ENCODE peak calls at places on chromosome 20, in ten cellular contexts. Z is NAMALWA, C is non-pigmented ciliary epithelial cell, U is NCI-H1694 treated with DMSO at 0.1 percent for 48 hours, K is B cell, A is NCI-H1417, D is activated gamma-delta T cell, S is mucosa of gallbladder, B is NCI-H460, P is aorta. J is an unnamed sample.

GRCh38 chr20:10790013-10790412 is 116.2 kb upstream of the JAG1 start:
- DNase-seq in P (no peak), Z (no peak), D (no peak), U (no peak), K (no peak), C (no peak), A (peak; percentile 16), B (no peak), S (no peak), J (no peak)

GRCh38 chr20:35010405-35011192 is 54.9 kb downstream of the MYH7B start:
- DNase-seq in A (no peak), S (no peak), K (no peak), C (no peak), D (no peak), B (no peak), U (no peak), P (peak; percentile 30), Z (no peak), J (no peak)

GRCh38 chr20:17571967-17572638 is 2.2 kb downstream of the DSTN start:
- DNase-seq in Z (peak; percentile 38), U (no peak), A (no peak), C (no peak), K (no peak), B (no peak), S (no peak), P (no peak), D (no peak), J (no peak)

GRCh38 chr20:8545212-8545611 is 413.1 kb downstream of the PLCB1 start:
- DNase-seq in P (no peak), Z (no peak), K (no peak), S (no peak), B (no peak), C (no peak), D (no peak), A (no peak), U (no peak), J (no peak)

GRCh38 chr20:31837896-31838397 is 7.5 kb downstream of the FOXS1 start:
- DNase-seq in U (no peak), Z (no peak), K (no peak), C (no peak), A (no peak), D (no peak), B (no peak), S (no peak), P (no peak), J (no peak)

GRCh38 chr20:59004763-59005522 is 2.1 kb downstream of the CTSZ start:
- DNase-seq in S (peak; percentile 54), K (peak; percentile 97), P (peak; percentile 79), C (no peak), A (no peak), U (no peak), B (no peak), D (no peak), Z (peak; percentile 93), J (peak; percentile 87)

GRCh38 chr20:63241272-63241671 is 5.6 kb downstream of the BIRC7 start:
- DNase-seq in Z (no peak), K (no peak), P (no peak), U (no peak), A (no peak), D (no peak), S (no peak), C (no peak), B (no peak), J (no peak)

GRCh38 chr20:36085686-36086267 is 68.8 kb upstream of the EPB41L1 start:
- DNase-seq in C (peak; percentile 17), Z (no peak), U (no peak), K (no peak), P (no peak), B (peak; percentile 30), D (no peak), S (peak; percentile 82), A (no peak), J (no peak)

GRCh38 chr20:63974402-63975200 is 4.8 kb downstream of the SAMD10 start:
- DNase-seq in Z (peak; percentile 2), C (no peak), S (no peak), P (no peak), B (no peak), U (no peak), A (peak; percentile 96), D (no peak), K (no peak), J (no peak)

GRCh38 chr20:46749164-46749563 is 39.7 kb downstream of the SLC2A10 start:
- DNase-seq in Z (no peak), U (no peak), C (no peak), K (no peak), B (no peak), S (no peak), D (no peak), P (no peak), A (no peak), J (no peak)

GRCh38 chr20:59745201-59745600 is 140.9 kb downstream of the PHACTR3 start:
- DNase-seq in U (no peak), Z (no peak), A (no peak), C (no peak), K (no peak), S (no peak), B (no peak), D (no peak), P (no peak), J (no peak)

GRCh38 chr20:41631826-41632225 is 13.6 kb upstream of the CHD6 start:
- DNase-seq in A (no peak), Z (no peak), C (no peak), U (no peak), P (peak; percentile 89), B (no peak), S (no peak), D (no peak), K (no peak), J (no peak)

GRCh38 chr20:15817351-15817750 is 755.9 kb downstream of the KIF16B start:
- DNase-seq in U (no peak), P (no peak), C (no peak), B (no peak), Z (no peak), A (no peak), K (no peak), D (no peak), S (no peak), J (no peak)

GRCh38 chr20:45456632-45457031 is 12.9 kb upstream of the WFDC2 start:
- DNase-seq in B (peak; percentile 20), U (no peak), K (no peak), D (no peak), C (no peak), Z (peak; percentile 68), A (peak; percentile 59), S (peak; percentile 58), P (no peak), J (peak; percentile 35)

GRCh38 chr20:33689493-33689892 is 3.3 kb upstream of the E2F1 start:
- DNase-seq in B (no peak), K (no peak), U (no peak), S (no peak), D (no peak), Z (no peak), P (no peak), C (no peak), A (no peak), J (no peak)

GRCh38 chr20:49526056-49526455 is 41.9 kb downstream of the PTGIS start:
- DNase-seq in S (no peak), K (no peak), D (no peak), Z (no peak), P (peak; percentile 38), B (no peak), U (no peak), C (no peak), A (no peak), J (no peak)

GRCh38 chr20:25032478-25033183 is 25.3 kb downstream of the ACSS1 start:
- DNase-seq in D (no peak), B (no peak), P (no peak), A (no peak), K (no peak), S (no peak), Z (no peak), U (no peak), C (no peak), J (no peak)

GRCh38 chr20:52269327-52269726 is 77.7 kb upstream of the ZFP64 start:
- DNase-seq in K (no peak), P (no peak), B (no peak), C (no peak), U (peak; percentile 65), Z (no peak), D (no peak), A (peak; percentile 17), S (no peak), J (no peak)

GRCh38 chr20:62825994-62826645 is 9.3 kb downstream of the COL9A3 start:
- DNase-seq in S (no peak), D (no peak), P (no peak), C (no peak), A (no peak), K (peak; percentile 62), U (no peak), B (no peak), Z (peak; percentile 87), J (no peak)

GRCh38 chr20:341682-342081 is 5.2 kb upstream of the NRSN2 start:
- DNase-seq in Z (no peak), B (peak; percentile 83), A (no peak), S (no peak), K (no peak), D (no peak), U (no peak), P (peak; percentile 39), C (no peak), J (no peak)

GRCh38 chr20:5947276-5947675 is 3.1 kb downstream of the TRMT6 start:
- DNase-seq in A (no peak), K (no peak), D (no peak), U (no peak), C (no peak), S (no peak), B (no peak), Z (no peak), P (no peak), J (no peak)

GRCh38 chr20:14445310-14445709 is 107.9 kb upstream of the FLRT3 start:
- DNase-seq in S (no peak), A (no peak), D (no peak), U (no peak), P (no peak), B (no peak), K (no peak), C (no peak), Z (no peak), J (no peak)

J was measured in GM10248.